ENCODE peak calls at places on chromosomes 13 and 19, in seven cellular contexts. A, M, I, F, Y, G and W are unnamed samples. For H3K9me3, the result is how much of the 10 kb centered on the place peaks cover.

GRCh38 chr19:6048348-6048747 is 62.0 kb downstream of the RFX2 start:
- DNase-seq in M (no peak), Y (no peak), G (no peak), A (no peak), F (no peak), I (no peak), W (no peak)

GRCh38 chr19:40741527-40742390 is 8.5 kb downstream of the ACTMAP start:
- DNase-seq in I (no peak), G (no peak), A (no peak), Y (no peak), M (no peak), F (no peak), W (no peak)

GRCh38 chr19:45477713-45478453 is 10.1 kb downstream of the FOSB start:
- DNase-seq in M (no peak), A (peak), I (no peak), G (peak), Y (peak), F (peak), W (peak)

GRCh38 chr13:113741101-113741731 is 17.8 kb upstream of the TMEM255B start:
- DNase-seq in M (no peak), A (no peak), Y (no peak), I (peak), F (no peak), G (peak), W (no peak)

GRCh38 chr13:99971576-99972189 is at the start of gene ZIC5:
- DNase-seq in M (no peak), I (no peak), Y (no peak), F (no peak), A (peak), G (no peak), W (peak)

GRCh38 chr13:29753593-29754485 is 96.6 kb downstream of the UBL3 start:
- DNase-seq in I (peak), A (no peak), M (no peak), G (no peak), Y (no peak), F (peak), W (no peak)

GRCh38 chr19:32450217-32450616 is 44.6 kb downstream of the DPY19L3 start:
- DNase-seq in I (no peak), M (no peak), F (no peak), A (no peak), Y (no peak), G (no peak), W (no peak)

GRCh38 chr13:46113596-46113995 is 8.8 kb upstream of the CPB2 start:
- DNase-seq in A (peak), F (peak), G (no peak), Y (peak), M (no peak), I (peak), W (no peak)

GRCh38 chr13:20940083-20940482 is 37.5 kb upstream of the XPO4 start:
- DNase-seq in I (peak), G (no peak), F (peak), A (no peak), Y (no peak), M (no peak), W (no peak)

GRCh38 chr13:22726721-22727120 is 454.1 kb upstream of the SGCG start:
- DNase-seq in M (no peak), G (no peak), Y (no peak), F (no peak), A (peak), I (no peak), W (peak)

GRCh38 chr19:45290381-45290931 is 32.2 kb downstream of the CKM start:
- DNase-seq in M (no peak), I (no peak), A (no peak), G (no peak), Y (no peak), F (no peak), W (no peak)

GRCh38 chr13:79831556-79831955 is 350.6 kb downstream of the NDFIP2 start:
- DNase-seq in Y (no peak), F (no peak), A (no peak), I (no peak), G (no peak), M (no peak), W (no peak)

GRCh38 chr13:50428183-50428877 is 413.1 kb downstream of the KCNRG start:
- DNase-seq in I (no peak), G (no peak), Y (no peak), F (no peak), A (no peak), M (no peak), W (no peak)

GRCh38 chr13:40508112-40508511 is 158.3 kb downstream of the FOXO1 start:
- DNase-seq in G (no peak), M (peak), A (no peak), F (peak), Y (no peak), I (peak), W (no peak)

GRCh38 chr19:6772028-6772865 is at the start of gene VAV1:
- DNase-seq in Y (no peak), M (no peak), A (peak), I (no peak), F (no peak), G (peak), W (no peak)

GRCh38 chr13:79560954-79561353 is 80.0 kb downstream of the NDFIP2 start:
- DNase-seq in G (no peak), I (no peak), M (no peak), Y (peak), F (no peak), A (no peak), W (no peak)

GRCh38 chr19:8028951-8029491 is 23.5 kb upstream of the CCL25 start:
- DNase-seq in I (no peak), G (no peak), A (no peak), Y (no peak), M (no peak), F (peak), W (peak)

GRCh38 chr19:55802281-55802680 is 29.5 kb downstream of the NLRP11 start:
- DNase-seq in Y (peak), G (no peak), I (no peak), M (no peak), F (no peak), A (no peak), W (no peak)
- H3K9me3 ChIP-seq in Y (under half), G (under half), I (under half), M (under half), F (under half), A (under half), W (under half)

DNA sequence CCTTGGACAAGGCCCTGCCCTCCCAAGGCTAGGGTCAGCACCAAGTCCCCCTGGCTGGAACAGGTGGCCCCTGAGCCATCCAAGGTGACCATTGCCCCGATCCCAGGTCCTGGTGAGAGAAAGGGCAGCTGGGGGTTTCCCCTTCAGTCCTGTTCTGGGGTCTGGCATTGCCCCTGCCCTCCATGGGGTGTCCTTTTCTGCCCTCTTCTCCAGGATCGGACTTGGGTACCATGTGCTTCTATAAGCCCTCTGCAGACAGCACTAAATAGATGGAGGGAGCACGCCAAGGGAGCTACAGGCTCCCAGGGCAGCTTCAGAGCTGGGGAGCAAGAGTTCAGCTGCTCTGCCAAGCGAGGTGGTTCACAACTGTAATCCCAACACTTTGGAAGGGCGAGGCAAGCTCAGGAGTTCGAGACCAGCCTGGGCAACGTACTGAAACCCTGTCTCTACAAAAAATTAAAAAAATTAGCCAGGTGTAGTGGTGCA is 13.5 kb upstream of the KCNN1 start:
- DNase-seq in F (no peak), A (no peak), M (no peak), I (no peak), G (no peak), Y (no peak), W (no peak)
- TF ChIP-seq EZH2 in F (no peak), A (no peak), M (no peak), I (no peak), G (no peak), Y (no peak), W (no peak)

GRCh38 chr19:30178721-30179402 is 193.3 kb upstream of the ZNF536 start:
- DNase-seq in F (no peak), A (no peak), Y (no peak), M (no peak), I (no peak), G (no peak), W (no peak)
- H3K9me3 ChIP-seq in F (under half), A (under half), Y (under half), M (under half), I (under half), G (under half), W (under half)

GRCh38 chr19:10402441-10403038 is 802 bp downstream of the CDC37 start:
- DNase-seq in F (peak), G (peak), A (peak), I (no peak), Y (peak), M (peak), W (peak)

GRCh38 chr19:10403137-10404021 is at the start of gene CDC37:
- DNase-seq in F (peak), I (peak), Y (peak), A (peak), G (peak), M (peak), W (peak)

GRCh38 chr19:10407102-10407501 is 3.8 kb upstream of the CDC37 start:
- DNase-seq in F (no peak), M (no peak), A (no peak), G (no peak), I (no peak), Y (no peak), W (no peak)

GRCh38 chr19:10406191-10406590 is 2.8 kb upstream of the CDC37 start:
- DNase-seq in A (no peak), Y (no peak), F (no peak), M (no peak), I (no peak), G (no peak), W (no peak)

DNA sequence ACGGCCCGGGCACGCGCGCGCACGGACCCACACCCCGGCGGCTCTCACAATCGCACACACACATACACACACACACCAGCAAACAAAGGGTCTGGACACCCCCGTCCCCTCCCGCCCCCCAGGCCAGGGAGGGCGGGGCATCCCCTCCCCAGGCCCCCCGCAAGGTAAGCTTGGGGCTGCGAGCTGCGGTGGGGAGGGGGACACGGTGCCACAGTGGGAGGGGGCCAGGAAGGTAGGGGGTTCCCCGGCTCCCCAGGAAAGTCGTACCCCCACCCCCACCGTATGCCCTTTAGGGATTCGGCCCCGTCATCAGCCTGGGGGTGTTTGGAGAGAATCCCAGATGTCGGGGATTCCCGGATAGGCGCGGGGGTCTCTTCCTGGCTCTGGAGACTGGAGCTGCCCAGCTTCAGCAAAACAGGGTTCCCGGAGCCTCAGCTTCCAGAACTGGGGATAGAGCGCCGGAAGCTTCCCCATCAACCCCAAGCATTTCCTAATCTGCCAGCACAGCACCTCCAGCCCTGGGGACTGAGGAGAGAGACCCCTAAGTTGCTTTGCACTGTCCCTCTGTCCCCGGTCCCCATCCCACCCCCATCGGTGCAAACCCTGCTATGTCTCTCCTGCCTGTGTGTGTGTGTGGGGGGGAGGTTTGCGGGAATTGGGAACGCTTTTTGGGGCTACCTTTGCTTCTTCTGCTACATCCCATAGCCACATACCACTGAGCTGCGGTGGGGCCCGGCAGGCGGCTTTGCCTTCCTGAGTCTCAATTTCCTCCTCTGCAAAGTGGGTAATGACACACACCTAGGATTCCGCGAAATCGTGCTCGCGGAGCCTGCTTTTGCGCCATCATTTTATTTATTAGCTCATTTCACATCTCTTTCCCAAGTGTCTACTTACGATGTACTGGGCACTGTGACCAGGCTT is 1.8 kb upstream of the CDC37 start:
- DNase-seq in I (no peak), G (no peak), Y (no peak), F (peak), A (no peak), M (no peak), W (peak)
- TF ChIP-seq EZH2 in I (peak), G (no peak), Y (no peak), F (no peak), A (no peak), M (peak), W (no peak)

GRCh38 chr19:54906819-54907218 is 871 bp downstream of the NCR1 start:
- DNase-seq in I (no peak), G (no peak), M (no peak), Y (no peak), F (no peak), A (no peak), W (no peak)
- H3K9me3 ChIP-seq in I (under half), G (under half), M (under half), Y (under half), F (under half), A (under half), W (under half)

GRCh38 chr13:51861728-51862300 is at the start of gene CCDC70:
- DNase-seq in A (no peak), G (no peak), M (peak), I (peak), F (peak), Y (peak), W (no peak)
- TF ChIP-seq EZH2 in A (no peak), G (no peak), M (no peak), I (no peak), F (no peak), Y (no peak), W (no peak)

DNA sequence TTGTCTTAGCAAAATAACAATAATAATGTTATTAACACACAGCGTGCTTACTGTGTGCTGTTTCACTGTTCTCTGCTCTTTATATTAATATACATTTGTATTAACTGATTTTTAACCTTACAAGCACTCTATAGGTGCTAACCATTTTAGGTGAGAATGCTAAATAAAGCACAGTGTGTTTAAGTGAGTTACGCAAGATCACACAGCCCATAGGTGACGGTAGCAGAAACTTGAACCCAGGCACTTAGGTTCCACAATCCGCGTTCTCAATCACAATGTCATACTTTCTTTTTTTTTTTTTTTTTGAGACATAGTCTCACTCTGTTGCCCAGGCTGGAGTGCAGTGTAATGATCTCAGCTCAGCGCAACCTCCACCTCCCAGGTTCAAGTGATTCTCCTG is 5.8 kb downstream of the ZNF30 start:
- DNase-seq in I (no peak), M (no peak), Y (no peak), F (no peak), G (no peak), A (no peak), W (no peak)
- H3K9me3 ChIP-seq in I (under half), M (under half), Y (under half), F (under half), G (under half), A (under half), W (under half)

DNA sequence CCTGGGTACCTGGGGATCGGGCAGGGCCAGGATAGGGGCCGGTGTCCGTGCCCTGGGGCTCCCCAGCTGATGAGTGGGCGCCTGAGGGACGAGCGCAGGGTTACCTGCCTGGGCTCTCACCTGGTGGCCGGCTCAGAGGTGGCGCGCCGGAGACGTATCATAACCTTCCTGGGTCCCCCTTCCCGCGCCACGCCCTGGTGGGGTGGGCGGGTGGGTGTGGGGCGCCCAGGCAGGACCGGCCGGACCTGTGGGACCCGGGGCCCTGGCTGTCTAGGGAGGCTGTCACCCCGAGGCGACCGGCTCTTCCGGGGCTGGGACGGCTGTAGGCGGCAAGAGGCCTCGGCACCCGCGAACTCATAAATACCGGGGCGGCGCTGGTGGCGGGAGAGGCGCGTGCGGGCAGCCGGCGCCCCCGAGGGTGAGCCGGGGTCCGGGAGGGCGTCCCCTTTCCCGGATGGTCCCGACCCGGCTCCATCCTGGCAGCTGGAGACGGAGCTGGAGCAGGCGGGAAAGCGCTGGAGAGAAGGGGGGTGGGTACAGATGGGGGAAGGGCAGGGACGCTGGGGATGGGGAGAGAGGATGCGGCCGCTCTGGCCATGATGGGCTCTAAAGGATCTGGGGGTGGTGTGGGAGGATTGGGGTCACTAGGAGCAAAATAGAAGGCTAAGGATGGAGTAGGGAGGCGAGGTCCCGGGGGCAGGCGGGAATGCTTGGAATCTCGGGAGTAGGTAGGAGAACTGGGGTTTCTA is at the start of gene ACP7:
- DNase-seq in A (no peak), G (no peak), M (no peak), Y (peak), F (peak), I (no peak), W (peak)
- TF ChIP-seq EZH2 in A (peak), G (no peak), M (peak), Y (no peak), F (no peak), I (peak), W (peak)